ENCODE peak calls at places on chromosomes 13 and 19, in four cellular contexts. L, J, E and Q are unnamed samples.

GRCh38 chr19:53998223-53998622 is 6.8 kb downstream of the CACNG6 start:
- DNase-seq in J (no peak), L (no peak), E (no peak), Q (no peak)

GRCh38 chr13:40772765-40773473 is 1.9 kb upstream of the MRPS31 start:
- DNase-seq in E (no peak), L (no peak), J (no peak), Q (no peak)

GRCh38 chr19:55087542-55087935 is 11.9 kb downstream of the EPS8L1 start:
- DNase-seq in J (no peak), L (no peak), E (no peak), Q (no peak)

GRCh38 chr19:21947775-21948174 is 63.0 kb downstream of the ZNF208 start:
- DNase-seq in J (no peak), L (no peak), E (no peak), Q (no peak)

GRCh38 chr19:33622505-33622808 is 704 bp downstream of the CHST8 start:
- DNase-seq in E (no peak), L (peak), J (no peak), Q (no peak)

GRCh38 chr19:2438178-2438577 is 10.8 kb upstream of the TIMM13 start:
- DNase-seq in E (no peak), L (no peak), J (no peak), Q (no peak)

GRCh38 chr13:80215368-80215767 is 125.6 kb downstream of the SPRY2 start:
- DNase-seq in J (no peak), E (no peak), L (no peak), Q (no peak)

GRCh38 chr19:19530423-19530804 is 1.7 kb downstream of the YJEFN3 start:
- DNase-seq in J (no peak), E (no peak), L (no peak), Q (no peak)

GRCh38 chr13:34224877-34225276 is 406.9 kb downstream of the RFC3 start:
- DNase-seq in J (no peak), E (no peak), L (no peak), Q (no peak)

DNA sequence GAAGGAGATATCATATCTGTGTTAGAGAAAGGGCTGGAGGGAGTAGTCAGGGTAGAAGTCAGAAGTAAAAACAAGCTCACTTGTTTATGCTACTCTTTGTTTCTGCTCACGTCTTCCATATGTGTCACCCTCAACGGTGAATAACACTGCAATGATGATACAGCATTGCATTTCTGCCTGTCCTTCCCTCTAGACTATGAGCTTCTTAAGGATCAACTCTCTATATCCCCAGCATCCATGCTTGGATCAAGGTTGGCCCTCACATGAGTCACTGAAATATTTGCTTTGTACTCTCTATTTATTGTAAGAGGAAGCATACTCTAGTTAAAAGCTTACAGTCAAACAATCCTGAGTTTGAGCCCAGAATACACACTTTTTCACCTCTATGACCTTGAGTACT is 406.0 kb downstream of the RFC3 start:
- DNase-seq in L (no peak), J (no peak), E (no peak), Q (no peak)
- TF ChIP-seq CTCF in L (no peak), J (no peak), E (no peak), Q (no peak)

DNA sequence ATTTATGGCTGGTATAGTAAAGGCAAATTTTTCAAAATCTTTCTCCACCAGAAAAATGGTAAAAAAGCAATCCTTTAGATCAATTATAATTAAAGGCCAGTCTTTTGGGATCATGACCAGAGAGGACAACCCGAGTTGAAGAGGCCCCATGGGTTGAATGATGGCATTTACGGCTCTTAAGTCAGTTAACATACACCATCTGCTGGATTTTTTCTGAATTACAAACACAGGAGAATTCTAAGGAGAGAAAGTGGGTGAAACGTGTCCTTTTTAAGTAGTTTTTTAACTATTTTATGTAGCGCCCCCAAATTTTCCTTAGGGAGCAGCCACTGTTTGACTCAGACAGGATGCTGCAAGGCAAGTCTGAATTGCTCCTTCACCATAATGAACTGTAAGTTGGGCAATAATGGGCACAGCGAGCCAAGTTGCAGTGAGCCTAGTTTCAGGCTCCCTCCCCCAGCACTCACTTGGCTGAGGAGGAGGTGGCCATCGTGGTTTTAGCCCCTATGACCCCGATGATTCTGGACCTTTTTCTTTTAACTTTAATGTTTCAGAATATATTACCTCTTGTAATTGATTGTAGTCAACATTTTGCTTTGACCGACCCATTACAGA is 13.6 kb upstream of the ZNF611 start:
- DNase-seq in J (peak), E (no peak), L (peak), Q (no peak)
- TF ChIP-seq CTCF in J (peak), E (peak), L (peak), Q (peak)

GRCh38 chr19:46402725-46403124 is 10.6 kb downstream of the CCDC8 start:
- DNase-seq in E (no peak), J (no peak), L (no peak), Q (no peak)

GRCh38 chr19:46408611-46409039 is 4.7 kb downstream of the CCDC8 start:
- DNase-seq in E (no peak), J (peak), L (no peak), Q (peak)

GRCh38 chr19:46407891-46408426 is 5.4 kb downstream of the CCDC8 start:
- DNase-seq in L (no peak), J (peak), E (no peak), Q (no peak)

GRCh38 chr19:46404884-46405658 is 8.3 kb downstream of the CCDC8 start:
- DNase-seq in E (no peak), J (no peak), L (no peak), Q (no peak)

GRCh38 chr19:46404039-46404883 is 9.1 kb downstream of the CCDC8 start:
- DNase-seq in L (peak), J (peak), E (peak), Q (peak)
- TF ChIP-seq CTCF in L (no peak), J (no peak), E (peak), Q (peak)

GRCh38 chr19:3620145-3620816 is 6.3 kb downstream of the CACTIN start:
- DNase-seq in E (no peak), J (no peak), L (no peak), Q (no peak)

GRCh38 chr19:3619631-3620012 is 7.0 kb downstream of the CACTIN start:
- DNase-seq in J (no peak), L (no peak), E (no peak), Q (no peak)

GRCh38 chr19:3621689-3622088 is 4.9 kb downstream of the CACTIN start:
- DNase-seq in L (no peak), J (no peak), E (no peak), Q (no peak)

GRCh38 chr19:3622224-3622623 is 4.4 kb downstream of the CACTIN start:
- DNase-seq in J (no peak), E (no peak), L (no peak), Q (no peak)

GRCh38 chr19:3620817-3621547 is 5.6 kb downstream of the CACTIN start:
- DNase-seq in J (no peak), L (no peak), E (no peak), Q (no peak)
- TF ChIP-seq CTCF in J (no peak), L (no peak), E (no peak), Q (no peak)

GRCh38 chr13:27177852-27178251 is 6.2 kb upstream of the USP12 start:
- DNase-seq in J (no peak), E (no peak), L (no peak), Q (no peak)
- TF ChIP-seq CTCF in J (no peak), E (no peak), L (no peak), Q (no peak)